ENCODE peak calls at places on chromosomes 1 and 21, in eight cellular contexts. One of them, this sample, is unnamed. For H3K36me3 and H3K4me1, the result is how much of the 10 kb centered on the place peaks cover.

GRCh38 chr1:116988248-116988647 is 13.3 kb upstream of the CD101 start:
- DNase-seq in NT2/D1: no peak
- DNase-seq in stomach: no peak
- DNase-seq in ovary: no peak
- DNase-seq in neural progenitor cell: no peak
- DNase-seq in CD8-positive, alpha-beta T cell: no peak
- DNase-seq in GM23248: peak
- DNase-seq in sigmoid colon: no peak
- DNase-seq in this sample: no peak

GRCh38 chr1:207404849-207405525 is 49.1 kb upstream of the CR2 start:
- DNase-seq in NT2/D1: peak
- DNase-seq in stomach: no peak
- DNase-seq in ovary: no peak
- DNase-seq in neural progenitor cell: peak
- DNase-seq in CD8-positive, alpha-beta T cell: no peak
- DNase-seq in GM23248: peak
- DNase-seq in sigmoid colon: no peak
- DNase-seq in this sample: no peak

GRCh38 chr1:28926629-28927441 is 12.5 kb downstream of the EPB41 start:
- DNase-seq in NT2/D1: no peak
- DNase-seq in stomach: no peak
- DNase-seq in ovary: no peak
- DNase-seq in neural progenitor cell: peak
- DNase-seq in CD8-positive, alpha-beta T cell: no peak
- DNase-seq in GM23248: no peak
- DNase-seq in sigmoid colon: no peak
- DNase-seq in this sample: no peak

GRCh38 chr21:37550618-37551405 is 184.2 kb downstream of the DYRK1A start:
- DNase-seq in NT2/D1: no peak
- DNase-seq in stomach: peak
- DNase-seq in ovary: no peak
- DNase-seq in neural progenitor cell: no peak
- DNase-seq in CD8-positive, alpha-beta T cell: peak
- DNase-seq in GM23248: no peak
- DNase-seq in sigmoid colon: peak
- DNase-seq in this sample: no peak

GRCh38 chr1:234413975-234414374 is 40.7 kb downstream of the COA6 start:
- DNase-seq in NT2/D1: no peak
- DNase-seq in stomach: no peak
- DNase-seq in ovary: no peak
- DNase-seq in neural progenitor cell: no peak
- DNase-seq in CD8-positive, alpha-beta T cell: no peak
- DNase-seq in GM23248: no peak
- DNase-seq in sigmoid colon: no peak
- DNase-seq in this sample: no peak

GRCh38 chr1:204464174-204464573 is 30.4 kb downstream of the PIK3C2B start:
- DNase-seq in NT2/D1: no peak
- DNase-seq in stomach: no peak
- DNase-seq in ovary: no peak
- DNase-seq in neural progenitor cell: no peak
- DNase-seq in CD8-positive, alpha-beta T cell: no peak
- DNase-seq in GM23248: no peak
- DNase-seq in sigmoid colon: no peak
- DNase-seq in this sample: no peak

GRCh38 chr1:225750420-225750819 is 27.2 kb upstream of the SRP9 start:
- DNase-seq in NT2/D1: no peak
- DNase-seq in stomach: no peak
- DNase-seq in ovary: no peak
- DNase-seq in neural progenitor cell: no peak
- DNase-seq in CD8-positive, alpha-beta T cell: no peak
- DNase-seq in GM23248: no peak
- DNase-seq in sigmoid colon: no peak
- DNase-seq in this sample: no peak

GRCh38 chr1:99660496-99660895 is 14.6 kb downstream of the PALMD start:
- DNase-seq in NT2/D1: no peak
- DNase-seq in stomach: no peak
- DNase-seq in ovary: no peak
- DNase-seq in neural progenitor cell: no peak
- DNase-seq in CD8-positive, alpha-beta T cell: no peak
- DNase-seq in GM23248: no peak
- DNase-seq in sigmoid colon: no peak
- DNase-seq in this sample: no peak

GRCh38 chr1:111725192-111725591 is 14.0 kb downstream of the INKA2 start:
- DNase-seq in NT2/D1: no peak
- DNase-seq in stomach: no peak
- DNase-seq in ovary: no peak
- DNase-seq in neural progenitor cell: peak
- DNase-seq in CD8-positive, alpha-beta T cell: peak
- DNase-seq in GM23248: no peak
- DNase-seq in sigmoid colon: peak
- DNase-seq in this sample: no peak

GRCh38 chr1:19178734-19179398 is 31.2 kb downstream of the UBR4 start:
- DNase-seq in NT2/D1: no peak
- DNase-seq in stomach: no peak
- DNase-seq in ovary: no peak
- DNase-seq in neural progenitor cell: no peak
- DNase-seq in CD8-positive, alpha-beta T cell: no peak
- DNase-seq in GM23248: no peak
- DNase-seq in sigmoid colon: no peak
- DNase-seq in this sample: no peak
- H3K36me3 ChIP-seq in NT2/D1: half or more
- H3K36me3 ChIP-seq in stomach: half or more
- H3K36me3 ChIP-seq in ovary: under half
- H3K36me3 ChIP-seq in neural progenitor cell: under half
- H3K36me3 ChIP-seq in CD8-positive, alpha-beta T cell: half or more
- H3K36me3 ChIP-seq in GM23248: half or more
- H3K36me3 ChIP-seq in sigmoid colon: half or more
- H3K36me3 ChIP-seq in this sample: under half

GRCh38 chr1:178169649-178170048 is 75.7 kb downstream of the RASAL2 start:
- DNase-seq in NT2/D1: no peak
- DNase-seq in stomach: no peak
- DNase-seq in ovary: no peak
- DNase-seq in neural progenitor cell: no peak
- DNase-seq in CD8-positive, alpha-beta T cell: no peak
- DNase-seq in GM23248: no peak
- DNase-seq in sigmoid colon: no peak
- DNase-seq in this sample: no peak
- H3K4me1 ChIP-seq in NT2/D1: under half
- H3K4me1 ChIP-seq in stomach: under half
- H3K4me1 ChIP-seq in ovary: under half
- H3K4me1 ChIP-seq in neural progenitor cell: under half
- H3K4me1 ChIP-seq in CD8-positive, alpha-beta T cell: under half
- H3K4me1 ChIP-seq in GM23248: under half
- H3K4me1 ChIP-seq in sigmoid colon: under half
- H3K4me1 ChIP-seq in this sample: under half

DNA sequence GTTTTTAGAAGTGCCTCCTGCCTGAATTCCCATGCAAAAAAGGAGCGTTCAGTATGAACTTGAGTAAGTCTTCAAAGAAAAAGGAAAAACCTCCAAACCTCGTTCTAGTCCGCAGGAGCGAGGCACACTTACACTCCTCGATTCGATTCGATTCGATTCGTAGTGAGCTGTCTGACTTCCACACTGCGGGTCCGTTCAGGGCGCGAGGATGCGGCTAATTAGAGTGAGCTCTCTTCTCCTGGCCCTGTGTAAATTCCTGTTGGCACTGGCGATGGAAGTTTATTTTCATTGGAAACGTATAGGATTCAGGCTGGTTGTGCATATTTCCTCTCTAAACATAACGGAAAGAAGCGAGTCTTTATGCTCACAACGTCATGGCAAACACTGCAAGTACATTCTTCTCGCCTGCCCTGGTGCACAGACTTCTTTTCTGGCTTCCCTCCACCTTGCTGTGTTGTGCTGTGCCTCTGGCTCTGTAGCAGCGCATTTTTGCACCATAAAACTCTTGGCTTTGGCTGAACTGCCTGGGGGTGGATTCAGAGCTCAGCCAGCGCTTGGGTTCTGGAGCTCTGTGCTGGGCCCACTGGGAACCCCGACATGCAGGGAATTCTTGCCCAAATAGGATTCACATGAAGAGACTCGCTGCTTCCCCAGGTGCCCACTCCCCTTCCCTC is 2.7 kb downstream of the HUNK start:
- DNase-seq in NT2/D1: no peak
- DNase-seq in stomach: no peak
- DNase-seq in ovary: no peak
- DNase-seq in neural progenitor cell: no peak
- DNase-seq in CD8-positive, alpha-beta T cell: no peak
- DNase-seq in GM23248: peak
- DNase-seq in sigmoid colon: no peak
- DNase-seq in this sample: no peak
- H3K4me3 ChIP-seq in NT2/D1: peak
- H3K4me3 ChIP-seq in stomach: no peak
- H3K4me3 ChIP-seq in ovary: no peak
- H3K4me3 ChIP-seq in neural progenitor cell: peak
- H3K4me3 ChIP-seq in CD8-positive, alpha-beta T cell: no peak
- H3K4me3 ChIP-seq in GM23248: peak
- H3K4me3 ChIP-seq in sigmoid colon: peak
- H3K4me3 ChIP-seq in this sample: no peak

GRCh38 chr1:228321478-228321877 is 85.2 kb downstream of the TRIM11 start:
- DNase-seq in NT2/D1: no peak
- DNase-seq in stomach: peak
- DNase-seq in ovary: no peak
- DNase-seq in neural progenitor cell: no peak
- DNase-seq in CD8-positive, alpha-beta T cell: no peak
- DNase-seq in GM23248: no peak
- DNase-seq in sigmoid colon: no peak
- DNase-seq in this sample: no peak
- H3K36me3 ChIP-seq in NT2/D1: half or more
- H3K36me3 ChIP-seq in stomach: half or more
- H3K36me3 ChIP-seq in ovary: under half
- H3K36me3 ChIP-seq in neural progenitor cell: under half
- H3K36me3 ChIP-seq in CD8-positive, alpha-beta T cell: under half
- H3K36me3 ChIP-seq in GM23248: under half
- H3K36me3 ChIP-seq in sigmoid colon: under half
- H3K36me3 ChIP-seq in this sample: under half

GRCh38 chr1:182615468-182616129 is 11.4 kb upstream of the RGS16 start:
- DNase-seq in NT2/D1: no peak
- DNase-seq in stomach: no peak
- DNase-seq in ovary: peak
- DNase-seq in neural progenitor cell: peak
- DNase-seq in CD8-positive, alpha-beta T cell: no peak
- DNase-seq in GM23248: peak
- DNase-seq in sigmoid colon: peak
- DNase-seq in this sample: no peak
- H3K4me1 ChIP-seq in NT2/D1: under half
- H3K4me1 ChIP-seq in stomach: under half
- H3K4me1 ChIP-seq in ovary: under half
- H3K4me1 ChIP-seq in neural progenitor cell: half or more
- H3K4me1 ChIP-seq in CD8-positive, alpha-beta T cell: under half
- H3K4me1 ChIP-seq in GM23248: under half
- H3K4me1 ChIP-seq in sigmoid colon: under half
- H3K4me1 ChIP-seq in this sample: under half

GRCh38 chr1:37752213-37752582 is 12.7 kb downstream of the EPHA10 start:
- DNase-seq in NT2/D1: no peak
- DNase-seq in stomach: no peak
- DNase-seq in ovary: no peak
- DNase-seq in neural progenitor cell: no peak
- DNase-seq in CD8-positive, alpha-beta T cell: no peak
- DNase-seq in GM23248: no peak
- DNase-seq in sigmoid colon: no peak
- DNase-seq in this sample: no peak

GRCh38 chr1:37755951-37756350 is 9.0 kb downstream of the EPHA10 start:
- DNase-seq in NT2/D1: no peak
- DNase-seq in stomach: no peak
- DNase-seq in ovary: no peak
- DNase-seq in neural progenitor cell: no peak
- DNase-seq in CD8-positive, alpha-beta T cell: no peak
- DNase-seq in GM23248: no peak
- DNase-seq in sigmoid colon: no peak
- DNase-seq in this sample: no peak

GRCh38 chr1:37753473-37754321 is 11.2 kb downstream of the EPHA10 start:
- DNase-seq in NT2/D1: no peak
- DNase-seq in stomach: no peak
- DNase-seq in ovary: no peak
- DNase-seq in neural progenitor cell: no peak
- DNase-seq in CD8-positive, alpha-beta T cell: no peak
- DNase-seq in GM23248: no peak
- DNase-seq in sigmoid colon: no peak
- DNase-seq in this sample: no peak

GRCh38 chr1:37755290-37755689 is 9.6 kb downstream of the EPHA10 start:
- DNase-seq in NT2/D1: no peak
- DNase-seq in stomach: no peak
- DNase-seq in ovary: no peak
- DNase-seq in neural progenitor cell: no peak
- DNase-seq in CD8-positive, alpha-beta T cell: no peak
- DNase-seq in GM23248: no peak
- DNase-seq in sigmoid colon: no peak
- DNase-seq in this sample: no peak

DNA sequence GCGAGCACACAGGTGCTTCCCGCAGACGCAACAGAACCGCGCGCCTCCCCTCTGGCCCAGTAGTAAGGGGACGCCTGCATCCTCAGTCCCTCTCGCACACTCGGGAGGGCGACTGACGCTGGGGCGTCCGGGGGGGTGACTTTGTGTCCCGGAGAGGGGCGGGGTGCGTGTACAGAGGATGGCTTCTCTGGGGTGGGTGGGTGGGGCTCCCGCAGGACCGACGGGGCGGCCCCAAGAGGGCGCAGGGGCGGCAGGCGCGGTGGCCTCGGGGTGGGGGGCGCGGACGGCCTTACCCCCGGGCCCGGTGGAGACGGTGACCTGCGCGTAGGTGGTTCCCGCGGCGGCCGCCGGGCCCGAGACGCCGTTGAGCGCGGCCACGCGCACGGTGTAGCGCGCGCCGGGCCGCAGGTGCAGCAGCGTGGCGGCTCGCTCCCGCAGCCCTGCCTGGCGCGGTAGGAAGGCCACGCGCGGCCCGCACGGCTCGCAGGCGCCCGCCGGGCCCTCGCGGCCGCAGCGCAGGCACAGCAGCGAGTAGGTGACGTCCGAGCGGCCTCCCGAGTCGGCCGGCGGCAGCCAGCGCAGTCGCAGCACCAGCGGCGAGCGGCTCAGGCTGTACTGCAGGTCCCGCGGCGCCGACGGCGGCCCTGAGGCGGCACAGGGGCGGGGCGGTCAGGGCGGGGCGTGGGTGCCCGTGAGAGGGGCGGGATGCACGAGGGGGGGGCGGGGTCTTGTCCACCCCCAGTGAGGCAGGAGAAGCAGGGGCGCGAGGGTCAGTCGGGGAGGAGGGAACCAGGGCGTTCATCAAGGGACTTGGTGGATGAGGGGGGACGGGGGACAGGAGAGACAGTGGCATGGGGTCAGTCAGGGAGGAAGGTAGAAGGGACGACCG is 12.1 kb downstream of the EPHA10 start:
- DNase-seq in NT2/D1: peak
- DNase-seq in stomach: peak
- DNase-seq in ovary: no peak
- DNase-seq in neural progenitor cell: peak
- DNase-seq in CD8-positive, alpha-beta T cell: no peak
- DNase-seq in GM23248: peak
- DNase-seq in sigmoid colon: no peak
- DNase-seq in this sample: peak
- H3K4me3 ChIP-seq in NT2/D1: peak
- H3K4me3 ChIP-seq in stomach: peak
- H3K4me3 ChIP-seq in ovary: no peak
- H3K4me3 ChIP-seq in neural progenitor cell: peak
- H3K4me3 ChIP-seq in CD8-positive, alpha-beta T cell: no peak
- H3K4me3 ChIP-seq in GM23248: no peak
- H3K4me3 ChIP-seq in sigmoid colon: peak
- H3K4me3 ChIP-seq in this sample: peak

DNA sequence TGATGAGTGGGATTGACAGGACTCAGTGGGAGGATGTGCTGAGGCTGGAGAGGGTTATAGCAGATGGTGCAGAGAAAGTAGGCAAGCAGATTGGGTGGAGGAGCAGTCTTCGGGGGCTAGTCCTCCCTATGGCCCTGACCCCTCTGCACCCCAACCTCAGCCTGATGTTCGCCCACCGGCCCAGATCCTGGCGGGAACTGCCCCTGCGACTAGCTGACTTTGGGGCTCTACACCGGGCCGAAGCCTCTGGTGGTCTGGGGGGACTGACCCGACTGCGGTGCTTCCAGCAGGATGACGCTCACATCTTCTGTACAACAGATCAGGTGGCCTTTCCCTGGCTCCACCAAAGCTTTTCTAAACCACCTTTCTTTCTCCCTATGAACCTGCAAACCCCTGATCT is 9.6 kb upstream of the ECM1 start:
- DNase-seq in NT2/D1: no peak
- DNase-seq in stomach: no peak
- DNase-seq in ovary: no peak
- DNase-seq in neural progenitor cell: no peak
- DNase-seq in CD8-positive, alpha-beta T cell: no peak
- DNase-seq in GM23248: no peak
- DNase-seq in sigmoid colon: peak
- DNase-seq in this sample: no peak
- H3K36me3 ChIP-seq in NT2/D1: half or more
- H3K36me3 ChIP-seq in stomach: half or more
- H3K36me3 ChIP-seq in ovary: under half
- H3K36me3 ChIP-seq in neural progenitor cell: under half
- H3K36me3 ChIP-seq in CD8-positive, alpha-beta T cell: under half
- H3K36me3 ChIP-seq in GM23248: under half
- H3K36me3 ChIP-seq in sigmoid colon: half or more
- H3K36me3 ChIP-seq in this sample: under half